ENCODE peak calls at places on chromosomes 11 and 22, in five cellular contexts. One of them, this sample, is unnamed.
A peak's percentile ranks its signal among the peaks of the same experiment; 100 is the strongest.

GRCh38 chr11:6745018-6745417 is 26.8 kb downstream of the OR2AG2 start:
- DNase-seq in nephron progenitor cell: no peak
- DNase-seq in Caco-2: no peak
- DNase-seq in pancreas: no peak
- DNase-seq in right lobe of liver: no peak
- DNase-seq in this sample: no peak

GRCh38 chr22:26542831-26543230 is 30.6 kb upstream of the TFIP11 start:
- DNase-seq in nephron progenitor cell: no peak
- DNase-seq in Caco-2: no peak
- DNase-seq in pancreas: no peak
- DNase-seq in right lobe of liver: no peak
- DNase-seq in this sample: no peak

GRCh38 chr11:61896665-61897386 is 5.5 kb upstream of the FADS3 start:
- DNase-seq in nephron progenitor cell: no peak
- DNase-seq in Caco-2: no peak
- DNase-seq in pancreas: no peak
- DNase-seq in right lobe of liver: no peak
- DNase-seq in this sample: no peak

GRCh38 chr11:10454506-10454901 is 560 bp upstream of the AMPD3 start:
- DNase-seq in nephron progenitor cell: no peak
- DNase-seq in Caco-2: no peak
- DNase-seq in pancreas: no peak
- DNase-seq in right lobe of liver: no peak
- DNase-seq in this sample: no peak

GRCh38 chr11:57641426-57641825 is 8.3 kb downstream of the YPEL4 start:
- DNase-seq in nephron progenitor cell: no peak
- DNase-seq in Caco-2: no peak
- DNase-seq in pancreas: no peak
- DNase-seq in right lobe of liver: no peak
- DNase-seq in this sample: peak; percentile 63

GRCh38 chr11:71940561-71941219 is 11.8 kb downstream of the RNF121 start:
- DNase-seq in nephron progenitor cell: no peak
- DNase-seq in Caco-2: no peak
- DNase-seq in pancreas: no peak
- DNase-seq in right lobe of liver: no peak
- DNase-seq in this sample: no peak

GRCh38 chr22:47836957-47837356 is 1074.5 kb downstream of the TBC1D22A start:
- DNase-seq in nephron progenitor cell: no peak
- DNase-seq in Caco-2: no peak
- DNase-seq in pancreas: no peak
- DNase-seq in right lobe of liver: no peak
- DNase-seq in this sample: no peak

GRCh38 chr11:134469627-134470026 is 57.6 kb upstream of the B3GAT1 start:
- DNase-seq in nephron progenitor cell: no peak
- DNase-seq in Caco-2: peak; percentile 38
- DNase-seq in pancreas: no peak
- DNase-seq in right lobe of liver: no peak
- DNase-seq in this sample: peak; percentile 7

GRCh38 chr22:38927033-38927789 is 30.2 kb upstream of the APOBEC3A start:
- DNase-seq in nephron progenitor cell: peak; percentile 80
- DNase-seq in Caco-2: no peak
- DNase-seq in pancreas: peak; percentile 84
- DNase-seq in right lobe of liver: peak; percentile 66
- DNase-seq in this sample: no peak

GRCh38 chr11:44566559-44566949 is 1.1 kb downstream of the CD82 start:
- DNase-seq in nephron progenitor cell: no peak
- DNase-seq in Caco-2: no peak
- DNase-seq in pancreas: no peak
- DNase-seq in right lobe of liver: no peak
- DNase-seq in this sample: no peak

GRCh38 chr11:44565008-44565745 is at the start of gene CD82:
- DNase-seq in nephron progenitor cell: peak; percentile 100
- DNase-seq in Caco-2: peak; percentile 98
- DNase-seq in pancreas: peak; percentile 100
- DNase-seq in right lobe of liver: peak; percentile 100
- DNase-seq in this sample: peak; percentile 99

GRCh38 chr11:44566952-44567875 is 1.8 kb downstream of the CD82 start:
- DNase-seq in nephron progenitor cell: no peak
- DNase-seq in Caco-2: no peak
- DNase-seq in pancreas: no peak
- DNase-seq in right lobe of liver: no peak
- DNase-seq in this sample: no peak

GRCh38 chr11:44564653-44565007 is 833 bp upstream of the CD82 start:
- DNase-seq in nephron progenitor cell: peak; percentile 27
- DNase-seq in Caco-2: no peak
- DNase-seq in pancreas: peak; percentile 84
- DNase-seq in right lobe of liver: peak; percentile 80
- DNase-seq in this sample: peak; percentile 96

GRCh38 chr11:44565746-44566558 is 489 bp downstream of the CD82 start:
- DNase-seq in nephron progenitor cell: no peak
- DNase-seq in Caco-2: no peak
- DNase-seq in pancreas: peak; percentile 33
- DNase-seq in right lobe of liver: no peak
- DNase-seq in this sample: peak; percentile 32
- TF ChIP-seq CTCF in nephron progenitor cell: no peak
- TF ChIP-seq CTCF in Caco-2: peak; percentile 11
- TF ChIP-seq CTCF in pancreas: no peak
- TF ChIP-seq CTCF in right lobe of liver: no peak
- TF ChIP-seq CTCF in this sample: no peak

DNA sequence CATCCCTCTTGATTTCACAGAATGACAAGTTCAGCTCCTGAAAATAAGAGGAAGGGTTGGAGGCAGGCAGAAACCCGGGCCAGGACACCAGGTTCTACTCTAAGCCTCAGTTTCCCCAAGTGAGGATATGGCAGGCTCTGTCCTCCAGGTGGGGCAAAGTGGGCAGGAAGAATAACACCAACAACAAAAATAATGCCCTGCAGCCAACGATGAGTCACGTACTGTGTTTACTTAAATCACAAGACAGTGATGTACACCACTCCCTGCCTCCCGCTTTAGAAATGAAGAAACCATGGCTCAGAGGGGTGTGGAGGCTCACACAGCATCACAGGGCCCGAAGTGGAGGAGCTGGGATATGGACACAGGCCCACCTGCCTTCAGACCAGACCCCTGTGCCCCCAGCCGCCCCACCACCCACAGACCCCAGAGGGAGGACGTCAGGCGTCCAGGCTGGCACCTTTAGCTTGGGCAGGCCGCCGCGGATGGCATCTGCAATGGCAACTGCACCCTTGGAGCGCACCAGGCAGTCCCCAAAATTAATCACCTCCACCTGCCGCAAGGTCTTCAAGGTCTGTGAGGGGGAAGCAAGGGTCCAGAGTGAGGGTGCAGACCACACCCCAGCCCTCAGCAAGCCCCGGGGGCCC is 15.6 kb upstream of the CHADL start:
- DNase-seq in nephron progenitor cell: no peak
- DNase-seq in Caco-2: no peak
- DNase-seq in pancreas: no peak
- DNase-seq in right lobe of liver: no peak
- DNase-seq in this sample: peak; percentile 89
- TF ChIP-seq CTCF in nephron progenitor cell: no peak
- TF ChIP-seq CTCF in Caco-2: no peak
- TF ChIP-seq CTCF in pancreas: no peak
- TF ChIP-seq CTCF in right lobe of liver: no peak
- TF ChIP-seq CTCF in this sample: peak; percentile 35

GRCh38 chr11:26134481-26135355 is 197.2 kb upstream of the ANO3 start:
- DNase-seq in nephron progenitor cell: peak; percentile 9
- DNase-seq in Caco-2: no peak
- DNase-seq in pancreas: no peak
- DNase-seq in right lobe of liver: no peak
- DNase-seq in this sample: peak; percentile 11
- TF ChIP-seq CTCF in nephron progenitor cell: peak; percentile 43
- TF ChIP-seq CTCF in Caco-2: peak; percentile 24
- TF ChIP-seq CTCF in pancreas: no peak
- TF ChIP-seq CTCF in right lobe of liver: peak; percentile 17
- TF ChIP-seq CTCF in this sample: peak; percentile 8

DNA sequence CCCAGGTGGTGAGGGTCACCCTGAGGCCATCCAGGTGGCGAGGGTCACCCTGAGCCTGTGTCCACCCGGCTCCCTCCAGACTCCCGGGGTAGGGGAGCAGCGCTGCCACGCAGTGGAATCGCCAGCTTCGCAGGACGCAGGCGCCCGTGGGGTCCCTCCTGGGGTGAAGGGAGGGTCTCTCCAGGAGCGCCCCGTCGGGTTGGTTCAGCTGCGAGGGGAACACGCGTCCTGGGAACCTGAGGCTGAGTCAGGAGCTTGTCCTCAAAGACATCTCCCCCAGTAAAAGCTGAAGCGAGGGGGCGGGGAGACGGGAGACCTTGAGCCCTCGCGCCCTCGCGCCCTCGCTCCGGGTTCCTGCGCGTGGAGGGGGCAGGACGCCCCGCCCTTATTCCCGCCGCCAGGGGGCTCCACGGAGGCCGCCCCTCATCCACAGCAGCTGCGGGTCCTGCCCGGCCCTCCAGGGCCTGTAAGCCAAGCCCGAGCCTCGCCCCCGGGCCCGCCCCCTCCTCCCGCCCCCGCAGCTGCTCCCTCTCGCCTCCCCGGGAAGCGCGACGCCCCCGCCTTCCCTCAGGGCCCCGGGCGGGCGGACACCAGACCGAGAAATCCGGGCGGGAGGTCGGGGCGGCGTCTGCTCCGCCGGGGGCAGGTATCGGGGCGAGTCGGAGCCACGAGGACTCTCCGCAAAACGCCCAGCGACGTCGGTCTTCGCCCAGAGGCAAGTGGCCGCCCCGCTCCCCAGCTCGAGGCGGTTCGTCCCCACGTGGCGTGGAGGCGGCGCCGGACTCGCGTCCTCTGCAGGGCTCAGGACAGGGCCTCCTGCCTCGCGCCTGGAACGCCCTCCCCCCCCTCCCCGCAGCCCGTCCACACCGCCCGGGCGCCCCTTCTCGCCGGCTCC is 22.8 kb downstream of the PIM3 start:
- DNase-seq in nephron progenitor cell: peak; percentile 59
- DNase-seq in Caco-2: peak; percentile 51
- DNase-seq in pancreas: no peak
- DNase-seq in right lobe of liver: peak; percentile 33
- DNase-seq in this sample: no peak
- TF ChIP-seq CTCF in nephron progenitor cell: peak; percentile 55
- TF ChIP-seq CTCF in Caco-2: peak; percentile 20
- TF ChIP-seq CTCF in pancreas: no peak
- TF ChIP-seq CTCF in right lobe of liver: peak; percentile 29
- TF ChIP-seq CTCF in this sample: no peak

GRCh38 chr11:133214646-133215045 is 317.7 kb downstream of the OPCML start:
- DNase-seq in nephron progenitor cell: no peak
- DNase-seq in Caco-2: no peak
- DNase-seq in pancreas: no peak
- DNase-seq in right lobe of liver: no peak
- DNase-seq in this sample: no peak

GRCh38 chr11:133215529-133216230 is 316.6 kb downstream of the OPCML start:
- DNase-seq in nephron progenitor cell: peak; percentile 22
- DNase-seq in Caco-2: no peak
- DNase-seq in pancreas: no peak
- DNase-seq in right lobe of liver: no peak
- DNase-seq in this sample: no peak

DNA sequence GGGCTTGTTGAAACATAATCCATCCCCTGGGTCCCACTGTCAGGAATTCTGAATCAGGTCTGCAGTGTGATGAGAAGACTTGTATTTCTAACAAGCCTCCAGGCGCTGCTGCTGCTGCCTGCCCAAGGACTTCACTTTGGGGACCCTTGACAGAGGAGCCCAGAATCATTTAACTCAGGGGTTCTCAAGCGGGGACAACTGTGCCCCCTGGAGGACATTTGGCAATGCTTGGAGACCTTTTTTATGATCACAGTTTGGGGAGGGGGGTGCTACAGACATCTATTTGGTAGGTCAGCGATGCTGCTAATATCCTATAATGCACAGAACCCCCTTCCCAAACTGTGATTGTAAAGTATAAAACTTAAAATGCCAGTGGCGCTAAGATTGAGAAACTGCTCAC is 312.8 kb downstream of the OPCML start:
- DNase-seq in nephron progenitor cell: no peak
- DNase-seq in Caco-2: no peak
- DNase-seq in pancreas: no peak
- DNase-seq in right lobe of liver: no peak
- DNase-seq in this sample: no peak
- TF ChIP-seq CTCF in nephron progenitor cell: peak; percentile 11
- TF ChIP-seq CTCF in Caco-2: no peak
- TF ChIP-seq CTCF in pancreas: no peak
- TF ChIP-seq CTCF in right lobe of liver: no peak
- TF ChIP-seq CTCF in this sample: no peak

GRCh38 chr22:29081499-29082236 is 8.8 kb downstream of the KREMEN1 start:
- DNase-seq in nephron progenitor cell: no peak
- DNase-seq in Caco-2: no peak
- DNase-seq in pancreas: no peak
- DNase-seq in right lobe of liver: no peak
- DNase-seq in this sample: no peak

GRCh38 chr22:29079218-29079901 is 6.5 kb downstream of the KREMEN1 start:
- DNase-seq in nephron progenitor cell: no peak
- DNase-seq in Caco-2: no peak
- DNase-seq in pancreas: no peak
- DNase-seq in right lobe of liver: no peak
- DNase-seq in this sample: peak; percentile 27

GRCh38 chr22:29078869-29079207 is 6.0 kb downstream of the KREMEN1 start:
- DNase-seq in nephron progenitor cell: no peak
- DNase-seq in Caco-2: no peak
- DNase-seq in pancreas: no peak
- DNase-seq in right lobe of liver: no peak
- DNase-seq in this sample: no peak

GRCh38 chr22:29080061-29080975 is 7.5 kb downstream of the KREMEN1 start:
- DNase-seq in nephron progenitor cell: no peak
- DNase-seq in Caco-2: no peak
- DNase-seq in pancreas: no peak
- DNase-seq in right lobe of liver: no peak
- DNase-seq in this sample: peak; percentile 84

DNA sequence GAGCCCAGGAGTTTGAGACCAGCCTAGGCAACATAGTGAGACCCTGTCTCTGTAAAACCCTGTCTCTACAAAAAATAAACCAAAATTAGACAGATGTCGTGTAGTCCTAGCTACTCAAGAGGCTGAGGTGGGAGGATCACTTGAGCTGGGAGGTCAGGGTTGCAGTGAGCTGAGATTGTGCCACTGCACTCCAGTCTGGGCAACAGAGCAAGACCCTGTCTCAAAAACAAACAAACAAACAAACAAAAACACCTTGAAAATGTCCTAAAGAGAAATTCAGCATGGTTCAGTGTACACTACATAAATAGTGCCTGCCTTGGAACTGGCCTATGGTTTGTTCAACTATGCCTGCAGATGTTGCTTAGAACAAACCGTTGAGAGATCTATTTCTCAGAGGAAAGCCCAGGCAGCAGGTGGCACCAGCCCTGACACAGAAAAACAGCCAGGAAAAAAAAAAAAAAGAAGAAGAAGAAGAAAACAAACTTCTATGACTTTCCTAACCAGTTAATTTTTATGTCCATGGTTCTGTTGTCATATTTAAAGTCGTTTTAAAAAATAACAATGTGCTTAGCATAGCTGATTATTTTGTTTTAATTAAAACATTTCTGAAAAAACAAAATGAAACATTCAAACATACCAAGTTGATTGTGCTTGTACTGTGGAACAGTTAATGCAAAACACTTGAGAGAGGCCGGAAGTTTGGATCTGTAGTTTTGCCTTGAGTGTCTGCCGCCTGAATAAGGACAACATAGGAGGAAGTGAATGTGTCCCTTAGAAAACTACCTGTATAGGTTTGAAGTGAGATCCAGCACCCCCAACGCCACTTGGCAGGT is 5.4 kb downstream of the KREMEN1 start:
- DNase-seq in nephron progenitor cell: no peak
- DNase-seq in Caco-2: no peak
- DNase-seq in pancreas: no peak
- DNase-seq in right lobe of liver: no peak
- DNase-seq in this sample: no peak
- TF ChIP-seq CTCF in nephron progenitor cell: no peak
- TF ChIP-seq CTCF in Caco-2: no peak
- TF ChIP-seq CTCF in pancreas: no peak
- TF ChIP-seq CTCF in right lobe of liver: no peak
- TF ChIP-seq CTCF in this sample: no peak